ENCODE peak calls at places on chromosomes 3 and 15, in four cellular contexts. K, E, X and B are unnamed samples.

GRCh38 chr3:141335531-141336042 is 32.7 kb upstream of the ZBTB38 start:
- DNase-seq in K (no peak), E (no peak), X (no peak), B (no peak)

GRCh38 chr3:127037971-127038446 is 55.1 kb downstream of the PLXNA1 start:
- DNase-seq in K (no peak), E (no peak), X (no peak), B (no peak)

GRCh38 chr3:10468611-10469354 is 36.6 kb downstream of the ATP2B2 start:
- DNase-seq in K (no peak), E (no peak), X (no peak), B (no peak)

GRCh38 chr15:58467722-58468436 is 36.1 kb downstream of the LIPC start:
- DNase-seq in K (no peak), E (peak), X (no peak), B (no peak)

GRCh38 chr3:15647629-15648167 is 46.2 kb downstream of the BTD start:
- DNase-seq in K (no peak), E (peak), X (peak), B (no peak)

GRCh38 chr3:35929158-35929557 is 289.8 kb downstream of the ARPP21 start:
- DNase-seq in K (no peak), E (no peak), X (no peak), B (no peak)

GRCh38 chr15:71473751-71474150 is 336.6 kb upstream of the NR2E3 start:
- DNase-seq in K (no peak), E (no peak), X (no peak), B (no peak)

GRCh38 chr3:185688808-185689207 is 102.7 kb downstream of the SENP2 start:
- DNase-seq in K (no peak), E (peak), X (peak), B (peak)

GRCh38 chr3:10954740-10955139 is 37.8 kb upstream of the SLC6A1 start:
- DNase-seq in K (no peak), E (no peak), X (no peak), B (no peak)

GRCh38 chr3:122902326-122902725 is 107.5 kb downstream of the SLC49A4 start:
- DNase-seq in K (no peak), E (no peak), X (no peak), B (no peak)

GRCh38 chr3:11718582-11719405 is 75.1 kb upstream of the VGLL4 start:
- DNase-seq in K (peak), E (no peak), X (peak), B (peak)

GRCh38 chr3:127857270-127857801 is 35.0 kb upstream of the MGLL start:
- DNase-seq in K (no peak), E (no peak), X (no peak), B (no peak)

GRCh38 chr3:156898296-156898880 is 72.2 kb downstream of the LEKR1 start:
- DNase-seq in K (no peak), E (no peak), X (no peak), B (no peak)

GRCh38 chr15:31357148-31357547 is 30.5 kb downstream of the KLF13 start:
- DNase-seq in K (no peak), E (no peak), X (no peak), B (no peak)